ENCODE peak calls at places on chromosome 18, in five cellular contexts. Q, B, H, Y and S are unnamed samples.

GRCh38 chr18:79353238-79353637 is 42.5 kb upstream of the NFATC1 start:
- DNase-seq in B (no peak), Y (peak), H (peak), Q (no peak), S (no peak)

GRCh38 chr18:39862341-39862740 is 2092.7 kb upstream of the PIK3C3 start:
- DNase-seq in Y (no peak), H (peak), B (no peak), Q (no peak), S (no peak)

GRCh38 chr18:74724186-74724585 is 126.5 kb downstream of the ZNF407 start:
- DNase-seq in Q (no peak), Y (no peak), H (peak), B (peak), S (no peak)

GRCh38 chr18:34867520-34867919 is 157.4 kb downstream of the DTNA start:
- DNase-seq in B (no peak), H (no peak), Q (no peak), Y (peak), S (no peak)

GRCh38 chr18:7177131-7177744 is 53.7 kb upstream of the LRRC30 start:
- DNase-seq in Q (peak), Y (peak), B (peak), H (peak), S (peak)

GRCh38 chr18:32777049-32777448 is 4.2 kb upstream of the KLHL14 start:
- DNase-seq in Y (no peak), H (no peak), B (no peak), Q (no peak), S (no peak)

GRCh38 chr18:76208632-76209308 is 286.3 kb downstream of the ZNF516 start:
- DNase-seq in B (no peak), H (no peak), Q (no peak), Y (no peak), S (no peak)

GRCh38 chr18:77203071-77203470 is 46.6 kb upstream of the GALR1 start:
- DNase-seq in Q (no peak), Y (no peak), H (no peak), B (peak), S (no peak)

GRCh38 chr18:9708882-9709877 is 1.1 kb downstream of the RAB31 start:
- DNase-seq in H (no peak), Q (no peak), B (no peak), Y (no peak), S (no peak)

GRCh38 chr18:40938615-40939014 is 1016.4 kb upstream of the PIK3C3 start:
- DNase-seq in H (no peak), Y (no peak), Q (no peak), B (no peak), S (no peak)

GRCh38 chr18:49520661-49521145 is 33.7 kb upstream of the C18orf32 start:
- DNase-seq in Q (peak), B (no peak), H (peak), Y (no peak), S (no peak)